ENCODE peak calls at places on chromosomes 16 and 17, in four cellular contexts. One of them, this sample, is unnamed.

GRCh38 chr16:49547448-49547847 is 173.8 kb downstream of the C16orf78 start:
- DNase-seq in body of pancreas: no peak
- DNase-seq in islet precursor cell: no peak
- DNase-seq in neural progenitor cell: no peak
- DNase-seq in this sample: no peak

GRCh38 chr16:17469011-17469741 is 1.6 kb downstream of the XYLT1 start:
- DNase-seq in neural progenitor cell: peak
- DNase-seq in body of pancreas: no peak
- DNase-seq in islet precursor cell: peak
- DNase-seq in this sample: peak

GRCh38 chr17:2266045-2266864 is 37.3 kb downstream of the SMG6 start:
- DNase-seq in neural progenitor cell: no peak
- DNase-seq in islet precursor cell: no peak
- DNase-seq in body of pancreas: peak
- DNase-seq in this sample: no peak

GRCh38 chr16:80197790-80198201 is 343.0 kb upstream of the DYNLRB2 start:
- DNase-seq in body of pancreas: no peak
- DNase-seq in islet precursor cell: no peak
- DNase-seq in neural progenitor cell: no peak
- DNase-seq in this sample: no peak

GRCh38 chr16:69365901-69366300 is 14.3 kb upstream of the TMED6 start:
- DNase-seq in neural progenitor cell: no peak
- DNase-seq in islet precursor cell: no peak
- DNase-seq in body of pancreas: no peak
- DNase-seq in this sample: no peak

GRCh38 chr16:85177448-85177846 is 65.2 kb upstream of the CIBAR2 start:
- DNase-seq in body of pancreas: no peak
- DNase-seq in neural progenitor cell: no peak
- DNase-seq in islet precursor cell: no peak
- DNase-seq in this sample: no peak

GRCh38 chr16:65786916-65787315 is 579.6 kb upstream of the CDH5 start:
- DNase-seq in islet precursor cell: no peak
- DNase-seq in neural progenitor cell: no peak
- DNase-seq in body of pancreas: no peak
- DNase-seq in this sample: peak

GRCh38 chr16:50193594-50193993 is 40.5 kb downstream of the TENT4B start:
- DNase-seq in neural progenitor cell: no peak
- DNase-seq in islet precursor cell: peak
- DNase-seq in body of pancreas: no peak
- DNase-seq in this sample: no peak

GRCh38 chr16:77863250-77863649 is 74.9 kb downstream of the VAT1L start:
- DNase-seq in body of pancreas: no peak
- DNase-seq in islet precursor cell: no peak
- DNase-seq in neural progenitor cell: no peak
- DNase-seq in this sample: no peak

GRCh38 chr17:65093930-65094329 is 37.4 kb upstream of the GNA13 start:
- DNase-seq in neural progenitor cell: no peak
- DNase-seq in body of pancreas: no peak
- DNase-seq in islet precursor cell: no peak
- DNase-seq in this sample: no peak

GRCh38 chr17:37305406-37305905 is 70.3 kb upstream of the C17orf78 start:
- DNase-seq in neural progenitor cell: no peak
- DNase-seq in islet precursor cell: no peak
- DNase-seq in body of pancreas: no peak
- DNase-seq in this sample: no peak

GRCh38 chr16:69867796-69868565 is 83.2 kb upstream of the CLEC18A start:
- DNase-seq in neural progenitor cell: no peak
- DNase-seq in islet precursor cell: no peak
- DNase-seq in body of pancreas: no peak
- DNase-seq in this sample: no peak

GRCh38 chr17:51667722-51668083 is 407.4 kb downstream of the UTP18 start:
- DNase-seq in neural progenitor cell: no peak
- DNase-seq in body of pancreas: no peak
- DNase-seq in islet precursor cell: no peak
- DNase-seq in this sample: no peak

GRCh38 chr16:75452464-75453190 is 11.9 kb downstream of the TMEM170A start:
- DNase-seq in islet precursor cell: no peak
- DNase-seq in body of pancreas: peak
- DNase-seq in neural progenitor cell: no peak
- DNase-seq in this sample: no peak

GRCh38 chr17:81651692-81652091 is 4.7 kb downstream of the PDE6G start:
- DNase-seq in neural progenitor cell: no peak
- DNase-seq in body of pancreas: peak
- DNase-seq in islet precursor cell: no peak
- DNase-seq in this sample: no peak

GRCh38 chr17:35127751-35128514 is 6.5 kb downstream of the FNDC8 start:
- DNase-seq in neural progenitor cell: no peak
- DNase-seq in islet precursor cell: no peak
- DNase-seq in body of pancreas: no peak
- DNase-seq in this sample: no peak

GRCh38 chr17:2400474-2400866 is 390 bp downstream of the MNT start:
- DNase-seq in neural progenitor cell: peak
- DNase-seq in islet precursor cell: peak
- DNase-seq in body of pancreas: peak
- DNase-seq in this sample: peak

GRCh38 chr16:9012848-9013507 is 49.3 kb upstream of the USP7 start:
- DNase-seq in neural progenitor cell: peak
- DNase-seq in islet precursor cell: peak
- DNase-seq in body of pancreas: no peak
- DNase-seq in this sample: peak

GRCh38 chr17:57811633-57812280 is 38.1 kb downstream of the MRPS23 start:
- DNase-seq in neural progenitor cell: no peak
- DNase-seq in body of pancreas: no peak
- DNase-seq in islet precursor cell: peak
- DNase-seq in this sample: no peak

GRCh38 chr16:3645504-3646347 is 8.8 kb upstream of the DNASE1 start:
- DNase-seq in islet precursor cell: peak
- DNase-seq in body of pancreas: peak
- DNase-seq in neural progenitor cell: peak
- DNase-seq in this sample: peak

GRCh38 chr17:38925263-38925995 is at the start of gene LASP1NB:
- DNase-seq in neural progenitor cell: peak
- DNase-seq in body of pancreas: no peak
- DNase-seq in islet precursor cell: peak
- DNase-seq in this sample: peak

GRCh38 chr16:57030346-57030902 is 41.1 kb downstream of the NLRC5 start:
- DNase-seq in islet precursor cell: no peak
- DNase-seq in body of pancreas: no peak
- DNase-seq in neural progenitor cell: no peak
- DNase-seq in this sample: no peak

GRCh38 chr17:4573682-4574081 is 10.6 kb upstream of the SMTNL2 start:
- DNase-seq in body of pancreas: no peak
- DNase-seq in islet precursor cell: no peak
- DNase-seq in neural progenitor cell: no peak
- DNase-seq in this sample: no peak

GRCh38 chr16:56931253-56931768 is 631 bp upstream of the HERPUD1 start:
- DNase-seq in islet precursor cell: no peak
- DNase-seq in neural progenitor cell: peak
- DNase-seq in body of pancreas: no peak
- DNase-seq in this sample: no peak

GRCh38 chr17:38605852-38606645 is at the start of gene SRCIN1:
- DNase-seq in neural progenitor cell: peak
- DNase-seq in islet precursor cell: peak
- DNase-seq in body of pancreas: peak
- DNase-seq in this sample: peak

GRCh38 chr16:86562356-86562755 is 4.3 kb upstream of the FOXC2 start:
- DNase-seq in body of pancreas: no peak
- DNase-seq in islet precursor cell: no peak
- DNase-seq in neural progenitor cell: no peak
- DNase-seq in this sample: no peak

GRCh38 chr16:49639739-49640388 is 216.0 kb downstream of the ZNF423 start:
- DNase-seq in neural progenitor cell: peak
- DNase-seq in islet precursor cell: peak
- DNase-seq in body of pancreas: no peak
- DNase-seq in this sample: peak

GRCh38 chr17:42178817-42179216 is 2.1 kb downstream of the KCNH4 start:
- DNase-seq in body of pancreas: no peak
- DNase-seq in islet precursor cell: no peak
- DNase-seq in neural progenitor cell: no peak
- DNase-seq in this sample: no peak

GRCh38 chr17:7415784-7416183 is 4.3 kb upstream of the SPEM1 start:
- DNase-seq in islet precursor cell: no peak
- DNase-seq in neural progenitor cell: no peak
- DNase-seq in body of pancreas: no peak
- DNase-seq in this sample: no peak

GRCh38 chr17:15091825-15092224 is 173.3 kb downstream of the PMP22 start:
- DNase-seq in neural progenitor cell: peak
- DNase-seq in body of pancreas: no peak
- DNase-seq in islet precursor cell: peak
- DNase-seq in this sample: no peak

GRCh38 chr16:23158114-23158513 is 8.9 kb upstream of the USP31 start:
- DNase-seq in body of pancreas: no peak
- DNase-seq in neural progenitor cell: no peak
- DNase-seq in islet precursor cell: no peak
- DNase-seq in this sample: no peak

GRCh38 chr16:46908540-46909372 is 24.6 kb downstream of the GPT2 start:
- DNase-seq in body of pancreas: peak
- DNase-seq in neural progenitor cell: peak
- DNase-seq in islet precursor cell: peak
- DNase-seq in this sample: peak

GRCh38 chr17:45676695-45677094 is 107.4 kb upstream of the CRHR1 start:
- DNase-seq in neural progenitor cell: no peak
- DNase-seq in islet precursor cell: no peak
- DNase-seq in body of pancreas: no peak
- DNase-seq in this sample: no peak